ENCODE peak calls at places on chromosome 11, in six cellular contexts. V, P, H, Q, W and M are unnamed samples.

GRCh38 chr11:108709741-108710140 is 44.9 kb downstream of the DDX10 start:
- DNase-seq in P (no peak), Q (no peak), H (no peak), V (no peak), W (no peak), M (no peak)

GRCh38 chr11:126716456-126717083 is 284.0 kb downstream of the KIRREL3 start:
- DNase-seq in P (peak), V (peak), H (peak), W (no peak), Q (no peak), M (no peak)

GRCh38 chr11:47944555-47945128 is 35.7 kb upstream of the PTPRJ start:
- DNase-seq in P (no peak), H (no peak), Q (no peak), W (no peak), V (no peak), M (no peak)

GRCh38 chr11:64892411-64892831 is 14.0 kb upstream of the EHD1 start:
- DNase-seq in H (no peak), Q (no peak), V (no peak), P (no peak), W (no peak), M (no peak)

GRCh38 chr11:32219320-32219719 is 128.4 kb downstream of the RCN1 start:
- DNase-seq in P (no peak), W (no peak), H (no peak), Q (no peak), V (no peak), M (no peak)

GRCh38 chr11:132402056-132402684 is 1031.8 kb downstream of the NTM start:
- DNase-seq in H (peak), W (peak), P (no peak), Q (no peak), V (no peak), M (no peak)

GRCh38 chr11:1825039-1825740 is 9.6 kb upstream of the SYT8 start:
- DNase-seq in V (no peak), Q (no peak), W (no peak), P (no peak), H (no peak), M (no peak)

GRCh38 chr11:70026012-70026411 is 52.1 kb upstream of the ANO1 start:
- DNase-seq in V (no peak), Q (no peak), P (no peak), H (no peak), W (no peak), M (no peak)

GRCh38 chr11:44600739-44601416 is 35.4 kb downstream of the CD82 start:
- DNase-seq in V (no peak), Q (no peak), W (no peak), H (peak), P (no peak), M (no peak)

GRCh38 chr11:66686100-66686785 is 8.6 kb upstream of the RBM4B start:
- DNase-seq in Q (no peak), H (no peak), V (no peak), W (no peak), P (no peak), M (no peak)

GRCh38 chr11:742571-743201 is 4.6 kb upstream of the TALDO1 start:
- DNase-seq in W (no peak), V (no peak), H (no peak), P (no peak), Q (no peak), M (no peak)